ENCODE peak calls at places on chromosomes 2 and 18, in five cellular contexts. M is K562, D is GM12878, K is HepG2, L is H1. B is an unnamed sample.
A peak's percentile ranks its signal among the peaks of the same experiment; 100 is the strongest.

GRCh38 chr2:146820672-146821071 is 1024.2 kb upstream of the ACVR2A start:
- DNase-seq in L (no peak), D (no peak), M (no peak), K (no peak), B (no peak)

GRCh38 chr2:215410932-215411285 is 25.0 kb downstream of the FN1 start:
- DNase-seq in D (no peak), K (peak; percentile 57), L (no peak), M (no peak), B (no peak)

GRCh38 chr2:172864182-172864581 is 128.5 kb downstream of the RAPGEF4 start:
- DNase-seq in D (peak; percentile 3), K (peak; percentile 13), L (peak; percentile 43), M (peak; percentile 55), B (peak; percentile 81)

GRCh38 chr2:224407241-224407680 is 5.4 kb upstream of the FAM124B start:
- DNase-seq in M (no peak), L (no peak), D (no peak), K (no peak), B (no peak)

GRCh38 chr2:108377411-108377810 is 343 bp upstream of the SULT1C4 start:
- DNase-seq in M (no peak), D (no peak), L (no peak), K (peak; percentile 20), B (no peak)

GRCh38 chr2:173803344-173803893 is 161.8 kb downstream of the SP3 start:
- DNase-seq in D (no peak), K (no peak), L (no peak), M (no peak), B (no peak)

GRCh38 chr2:180416553-180417113 is 409.5 kb upstream of the CWC22 start:
- DNase-seq in M (no peak), K (no peak), L (no peak), D (no peak), B (no peak)

GRCh38 chr2:30569991-30570390 is 122.9 kb downstream of the LCLAT1 start:
- DNase-seq in M (no peak), K (no peak), D (no peak), L (no peak), B (no peak)

GRCh38 chr2:71746946-71747501 is 293.7 kb downstream of the DYSF start:
- DNase-seq in K (no peak), D (no peak), L (no peak), M (peak; percentile 34), B (no peak)

GRCh38 chr2:137115081-137115713 is 349.9 kb downstream of the THSD7B start:
- DNase-seq in L (no peak), M (no peak), D (no peak), K (no peak), B (no peak)

GRCh38 chr2:73838889-73839539 is 10.3 kb downstream of the STAMBP start:
- DNase-seq in K (no peak), L (no peak), D (no peak), M (no peak), B (no peak)

GRCh38 chr2:145460151-145460550 is 940.2 kb upstream of the ZEB2 start:
- DNase-seq in D (no peak), M (no peak), L (no peak), K (no peak), B (no peak)

GRCh38 chr2:48479923-48480322 is 50.0 kb upstream of the STON1 start:
- DNase-seq in K (no peak), L (no peak), D (no peak), M (no peak), B (no peak)

GRCh38 chr2:98403878-98404277 is 40.8 kb upstream of the INPP4A start:
- DNase-seq in M (no peak), L (no peak), K (no peak), D (no peak), B (no peak)

GRCh38 chr2:28997237-28997846 is 16.2 kb downstream of the TOGARAM2 start:
- DNase-seq in L (no peak), K (no peak), M (no peak), D (no peak), B (no peak)

GRCh38 chr18:26476697-26477096 is 71.7 kb downstream of the KCTD1 start:
- DNase-seq in L (no peak), M (no peak), D (no peak), K (no peak), B (no peak)

GRCh38 chr2:180411631-180412030 is 404.5 kb upstream of the CWC22 start:
- DNase-seq in L (no peak), D (no peak), K (no peak), M (no peak), B (no peak)

GRCh38 chr2:194616334-194616733 is 1040.7 kb upstream of the SLC39A10 start:
- DNase-seq in L (no peak), K (no peak), D (peak; percentile 15), M (no peak), B (no peak)

GRCh38 chr2:194618432-194618831 is 1038.6 kb upstream of the SLC39A10 start:
- DNase-seq in K (no peak), D (no peak), M (no peak), L (no peak), B (no peak)

GRCh38 chr2:194621945-194622344 is 1035.1 kb upstream of the SLC39A10 start:
- DNase-seq in D (no peak), K (no peak), L (no peak), M (no peak), B (no peak)

GRCh38 chr2:194619368-194619767 is 1037.7 kb upstream of the SLC39A10 start:
- DNase-seq in M (no peak), L (no peak), D (no peak), K (no peak), B (no peak)
- TF ChIP-seq CREB1 in M (no peak), L (no peak), D (no peak), K (no peak), B (no peak)

GRCh38 chr2:177763532-177764265 is 308.9 kb downstream of the PDE11A start:
- DNase-seq in K (peak; percentile 70), L (peak; percentile 31), M (peak; percentile 87), D (no peak), B (peak; percentile 90)
- TF ChIP-seq CREB1 in K (no peak), L (peak; percentile 45), M (no peak), D (no peak), B (no peak)

DNA sequence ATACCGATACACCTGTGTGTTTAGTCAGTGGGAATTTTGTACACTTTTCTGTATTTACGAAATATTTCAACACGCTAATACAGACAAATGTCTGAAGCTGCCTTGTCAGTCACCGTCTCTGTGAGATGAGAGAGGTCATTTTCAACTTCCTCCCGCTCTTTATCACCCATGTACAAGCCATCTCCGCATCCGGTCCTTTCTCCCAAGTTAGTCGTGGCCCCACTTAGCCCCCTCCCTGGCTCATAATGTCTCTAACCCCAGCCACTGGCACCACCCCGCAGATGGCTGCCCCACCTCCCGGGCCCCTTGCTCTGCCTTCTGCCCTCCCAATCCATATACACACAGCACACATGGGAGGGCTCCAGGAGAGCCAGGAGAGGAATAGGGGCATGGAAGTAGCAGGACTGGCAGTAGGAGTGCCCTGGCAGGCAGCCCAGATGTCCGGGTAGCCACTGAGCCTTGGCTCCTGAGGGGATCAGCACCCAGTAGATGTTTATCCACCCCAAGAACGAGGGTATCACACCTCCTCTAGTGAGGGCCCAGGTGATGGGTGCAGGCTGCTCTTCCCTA is 2.0 kb upstream of the RUFY4 start:
- DNase-seq in D (no peak), K (no peak), M (no peak), L (no peak), B (no peak)
- TF ChIP-seq CREB1 in D (no peak), K (no peak), M (no peak), L (no peak), B (no peak)

GRCh38 chr2:84894131-84894586 is 11.3 kb upstream of the TMSB10 start:
- DNase-seq in L (no peak), M (no peak), D (no peak), K (no peak), B (peak; percentile 33)
- TF ChIP-seq CREB1 in L (no peak), M (no peak), D (no peak), K (no peak), B (no peak)

GRCh38 chr2:11744631-11745394 is 1.6 kb upstream of the LPIN1 start:
- DNase-seq in D (no peak), M (peak; percentile 44), L (no peak), K (peak; percentile 79), B (peak; percentile 62)
- TF ChIP-seq CREB1 in D (no peak), M (no peak), L (no peak), K (no peak), B (no peak)

B was measured in WTC11.